ENCODE peak calls at places on chromosomes 12 and 14, in six cellular contexts. T is left ventricle myocardium inferior, D is fibroblast of pulmonary artery, Y is epithelial cell of esophagus, A is HCT116, P is AG10803. B is an unnamed sample.

GRCh38 chr12:26668847-26669246 is 164.1 kb downstream of the ITPR2 start:
- DNase-seq in T (no peak), D (peak), Y (peak), A (no peak), P (no peak), B (no peak)

GRCh38 chr12:104697186-104697585 is 240.4 kb downstream of the CHST11 start:
- DNase-seq in T (no peak), D (no peak), Y (no peak), A (no peak), P (no peak), B (no peak)

GRCh38 chr14:61388976-61389576 is 67.7 kb downstream of the PRKCH start:
- DNase-seq in T (no peak), D (peak), Y (peak), A (peak), P (peak), B (no peak)

GRCh38 chr12:115871714-115872113 is 405.8 kb downstream of the MED13L start:
- DNase-seq in T (no peak), D (peak), Y (peak), A (peak), P (peak), B (no peak)

GRCh38 chr14:60090864-60091519 is 731 bp upstream of the PCNX4 start:
- DNase-seq in T (peak), D (peak), Y (peak), A (peak), P (peak), B (no peak)

GRCh38 chr14:24430143-24430681 is 458 bp downstream of the KHNYN start:
- DNase-seq in T (peak), D (peak), Y (peak), A (no peak), P (peak), B (no peak)

GRCh38 chr14:53620325-53620716 is 336.3 kb downstream of the BMP4 start:
- DNase-seq in T (no peak), D (no peak), Y (no peak), A (no peak), P (peak), B (peak)

GRCh38 chr12:6080149-6081045 is 44.1 kb downstream of the VWF start:
- DNase-seq in T (no peak), D (no peak), Y (peak), A (no peak), P (no peak), B (no peak)

GRCh38 chr12:27999970-28000369 is 27.4 kb upstream of the PTHLH start:
- DNase-seq in T (no peak), D (no peak), Y (no peak), A (no peak), P (peak), B (no peak)

GRCh38 chr14:91111443-91111842 is 2.4 kb upstream of the DGLUCY start:
- DNase-seq in T (no peak), D (no peak), Y (peak), A (no peak), P (no peak), B (no peak)

GRCh38 chr12:53103860-53104305 is 597 bp downstream of the SOAT2 start:
- DNase-seq in T (no peak), D (no peak), Y (no peak), A (no peak), P (no peak), B (no peak)

GRCh38 chr12:122411537-122411936 is 10.9 kb downstream of the CLIP1 start:
- DNase-seq in T (no peak), D (no peak), Y (no peak), A (no peak), P (no peak), B (no peak)

GRCh38 chr12:58916153-58916709 is 4.1 kb downstream of the LRIG3 start:
- DNase-seq in T (no peak), D (no peak), Y (no peak), A (no peak), P (no peak), B (no peak)
- H3K4me3 ChIP-seq in T (peak), D (no peak), Y (peak), A (no peak), P (peak), B (peak)

GRCh38 chr12:119016715-119017114 is 35.4 kb downstream of the SRRM4 start:
- DNase-seq in T (no peak), D (no peak), Y (no peak), A (no peak), P (no peak), B (no peak)

GRCh38 chr12:119024226-119024810 is 43.0 kb downstream of the SRRM4 start:
- DNase-seq in T (no peak), D (no peak), Y (no peak), A (no peak), P (no peak), B (no peak)

GRCh38 chr12:119025786-119026185 is 44.4 kb downstream of the SRRM4 start:
- DNase-seq in T (no peak), D (no peak), Y (no peak), A (no peak), P (no peak), B (no peak)

GRCh38 chr12:119020377-119021360 is 39.3 kb downstream of the SRRM4 start:
- DNase-seq in T (peak), D (no peak), Y (no peak), A (peak), P (no peak), B (no peak)
- TF ChIP-seq CTCF in T (peak), D (no peak), Y (no peak), A (peak), P (no peak), B (no peak)

DNA sequence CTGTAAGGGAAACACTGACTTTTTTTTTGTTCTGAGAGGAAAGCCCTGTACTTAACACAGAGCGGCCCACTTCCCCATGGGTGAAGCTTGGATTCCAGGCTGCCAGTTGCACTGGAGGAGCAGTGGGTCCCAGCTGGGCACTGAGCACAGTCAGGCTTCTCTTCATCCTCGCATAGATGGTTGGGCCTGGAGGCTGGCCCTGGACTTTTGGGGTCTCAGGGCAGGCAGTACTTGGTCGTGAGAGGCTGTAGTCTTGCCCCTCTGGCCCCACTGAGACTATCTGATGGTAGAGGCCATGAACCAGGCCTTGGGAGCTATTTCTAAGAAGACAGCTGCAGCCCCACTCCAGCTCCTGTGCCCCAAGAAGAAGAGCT is 6.2 kb upstream of the LHX5 start:
- DNase-seq in T (no peak), D (no peak), Y (no peak), A (no peak), P (no peak), B (no peak)
- H3K4me3 ChIP-seq in T (no peak), D (no peak), Y (no peak), A (no peak), P (no peak), B (no peak)

GRCh38 chr12:13195848-13196301 is 651 bp upstream of the EMP1 start:
- DNase-seq in T (no peak), D (no peak), Y (no peak), A (no peak), P (peak), B (no peak)

GRCh38 chr12:13192719-13193118 is 3.8 kb upstream of the EMP1 start:
- DNase-seq in T (no peak), D (no peak), Y (no peak), A (no peak), P (no peak), B (no peak)

GRCh38 chr12:13194462-13195110 is 1.9 kb upstream of the EMP1 start:
- DNase-seq in T (no peak), D (no peak), Y (peak), A (no peak), P (no peak), B (no peak)

GRCh38 chr12:13195244-13195643 is 1.3 kb upstream of the EMP1 start:
- DNase-seq in T (no peak), D (no peak), Y (peak), A (no peak), P (no peak), B (no peak)

GRCh38 chr12:13193403-13194100 is 3.0 kb upstream of the EMP1 start:
- DNase-seq in T (no peak), D (no peak), Y (no peak), A (no peak), P (no peak), B (no peak)
- TF ChIP-seq CTCF in T (no peak), D (no peak), Y (no peak), A (no peak), P (peak), B (no peak)

GRCh38 chr12:106146987-106147386 is 8.2 kb upstream of the NUAK1 start:
- DNase-seq in T (no peak), D (no peak), Y (no peak), A (no peak), P (no peak), B (no peak)

GRCh38 chr12:106147956-106148355 is 9.2 kb upstream of the NUAK1 start:
- DNase-seq in T (peak), D (no peak), Y (no peak), A (no peak), P (no peak), B (no peak)

GRCh38 chr12:106142591-106143261 is 4.0 kb upstream of the NUAK1 start:
- DNase-seq in T (no peak), D (no peak), Y (no peak), A (no peak), P (no peak), B (no peak)

GRCh38 chr12:106145539-106146447 is 7.0 kb upstream of the NUAK1 start:
- DNase-seq in T (peak), D (peak), Y (no peak), A (no peak), P (peak), B (no peak)

GRCh38 chr12:106144847-106145246 is 6.1 kb upstream of the NUAK1 start:
- DNase-seq in T (no peak), D (no peak), Y (peak), A (no peak), P (peak), B (no peak)
- H3K4me3 ChIP-seq in T (no peak), D (no peak), Y (no peak), A (no peak), P (no peak), B (no peak)

GRCh38 chr14:100711117-100711462 is 15.6 kb upstream of the DLK1 start:
- DNase-seq in T (no peak), D (no peak), Y (no peak), A (no peak), P (no peak), B (no peak)

GRCh38 chr14:100708349-100709217 is 18.1 kb upstream of the DLK1 start:
- DNase-seq in T (peak), D (peak), Y (no peak), A (peak), P (no peak), B (no peak)

GRCh38 chr14:100710391-100711116 is 16.1 kb upstream of the DLK1 start:
- DNase-seq in T (no peak), D (no peak), Y (no peak), A (no peak), P (no peak), B (no peak)

GRCh38 chr14:100709956-100710284 is 16.8 kb upstream of the DLK1 start:
- DNase-seq in T (no peak), D (no peak), Y (no peak), A (no peak), P (no peak), B (no peak)

DNA sequence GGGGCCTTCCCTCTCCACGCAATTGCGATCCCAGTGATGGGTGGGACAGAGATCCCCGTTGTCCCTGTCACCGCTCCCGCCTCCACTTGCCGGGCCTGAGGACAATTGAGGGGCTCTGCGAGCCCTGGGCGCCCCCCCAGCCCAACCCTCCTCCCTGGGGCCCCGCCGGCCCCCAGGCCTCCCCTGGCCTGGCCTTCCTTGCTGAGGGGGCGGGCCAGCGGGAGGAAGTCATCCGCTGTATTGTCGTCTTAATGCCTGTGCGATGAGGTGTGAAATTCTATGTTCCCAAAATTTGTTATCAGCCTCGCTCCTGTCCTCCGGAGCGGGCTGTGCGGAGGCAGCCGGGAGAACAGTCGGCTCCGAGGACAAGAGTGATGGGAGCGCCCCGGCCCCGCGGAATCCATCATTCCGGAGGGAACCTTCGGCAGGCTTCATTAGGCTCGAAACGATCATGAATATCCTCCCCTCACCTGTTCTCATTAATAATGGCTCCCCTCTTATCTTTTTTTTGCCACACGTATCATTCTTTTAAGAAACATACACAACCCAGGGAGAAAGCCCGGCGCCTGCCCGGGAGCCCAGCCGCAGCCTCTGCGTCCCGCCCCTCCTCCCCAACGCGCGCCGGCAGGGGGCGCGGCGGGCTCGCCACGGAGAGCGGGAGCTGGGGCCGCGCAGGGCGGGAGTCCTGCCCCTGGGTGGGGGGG is 17.3 kb upstream of the DLK1 start:
- DNase-seq in T (peak), D (peak), Y (peak), A (no peak), P (no peak), B (no peak)
- TF ChIP-seq CTCF in T (peak), D (peak), Y (peak), A (no peak), P (no peak), B (peak)

B was measured in AG04449.